ENCODE peak calls at places on chromosomes 6 and 20, in eight cellular contexts. K, V, X, Q, R, A, N and M are unnamed samples.

GRCh38 chr6:40558102-40558501 is 29.1 kb downstream of the LRFN2 start:
- DNase-seq in K (no peak), V (no peak), X (no peak), Q (no peak), R (no peak), A (no peak), N (no peak), M (no peak)

GRCh38 chr6:137496392-137496767 is 2.2 kb upstream of the OLIG3 start:
- DNase-seq in K (no peak), V (no peak), X (no peak), Q (no peak), R (no peak), A (no peak), N (no peak), M (no peak)

GRCh38 chr6:157259443-157259842 is 63.9 kb downstream of the TMEM242 start:
- DNase-seq in K (no peak), V (no peak), X (no peak), Q (no peak), R (no peak), A (no peak), N (no peak), M (no peak)

GRCh38 chr6:165571721-165572132 is 91.3 kb downstream of the PDE10A start:
- DNase-seq in K (no peak), V (no peak), X (peak), Q (no peak), R (no peak), A (no peak), N (no peak), M (no peak)

GRCh38 chr6:80126657-80127350 is 20.3 kb downstream of the BCKDHB start:
- DNase-seq in K (no peak), V (no peak), X (no peak), Q (no peak), R (no peak), A (no peak), N (no peak), M (no peak)

GRCh38 chr20:57680934-57681914 is 28.6 kb downstream of the PMEPA1 start:
- DNase-seq in K (no peak), V (peak), X (peak), Q (no peak), R (no peak), A (no peak), N (peak), M (no peak)

GRCh38 chr20:39853050-39853449 is 836.0 kb downstream of the MAFB start:
- DNase-seq in K (no peak), V (no peak), X (no peak), Q (no peak), R (no peak), A (no peak), N (no peak), M (no peak)

GRCh38 chr6:57130784-57131183 is 40.8 kb downstream of the ZNF451 start:
- DNase-seq in K (no peak), V (no peak), X (no peak), Q (no peak), R (no peak), A (no peak), N (no peak), M (no peak)

GRCh38 chr6:5379647-5380242 is 118.4 kb downstream of the FARS2 start:
- DNase-seq in K (no peak), V (peak), X (peak), Q (no peak), R (no peak), A (peak), N (no peak), M (no peak)

GRCh38 chr20:51160011-51160410 is 137.1 kb upstream of the KCNG1 start:
- DNase-seq in K (no peak), V (no peak), X (no peak), Q (no peak), R (no peak), A (no peak), N (no peak), M (no peak)

GRCh38 chr6:3929281-3929798 is 80.2 kb downstream of the FAM50B start:
- DNase-seq in K (no peak), V (no peak), X (no peak), Q (peak), R (no peak), A (peak), N (no peak), M (no peak)

GRCh38 chr20:10793741-10794140 is 119.9 kb upstream of the JAG1 start:
- DNase-seq in K (no peak), V (no peak), X (no peak), Q (no peak), R (no peak), A (no peak), N (no peak), M (no peak)

GRCh38 chr6:37050854-37051137 is 45.3 kb downstream of the FGD2 start:
- DNase-seq in K (no peak), V (no peak), X (no peak), Q (no peak), R (no peak), A (no peak), N (no peak), M (no peak)

DNA sequence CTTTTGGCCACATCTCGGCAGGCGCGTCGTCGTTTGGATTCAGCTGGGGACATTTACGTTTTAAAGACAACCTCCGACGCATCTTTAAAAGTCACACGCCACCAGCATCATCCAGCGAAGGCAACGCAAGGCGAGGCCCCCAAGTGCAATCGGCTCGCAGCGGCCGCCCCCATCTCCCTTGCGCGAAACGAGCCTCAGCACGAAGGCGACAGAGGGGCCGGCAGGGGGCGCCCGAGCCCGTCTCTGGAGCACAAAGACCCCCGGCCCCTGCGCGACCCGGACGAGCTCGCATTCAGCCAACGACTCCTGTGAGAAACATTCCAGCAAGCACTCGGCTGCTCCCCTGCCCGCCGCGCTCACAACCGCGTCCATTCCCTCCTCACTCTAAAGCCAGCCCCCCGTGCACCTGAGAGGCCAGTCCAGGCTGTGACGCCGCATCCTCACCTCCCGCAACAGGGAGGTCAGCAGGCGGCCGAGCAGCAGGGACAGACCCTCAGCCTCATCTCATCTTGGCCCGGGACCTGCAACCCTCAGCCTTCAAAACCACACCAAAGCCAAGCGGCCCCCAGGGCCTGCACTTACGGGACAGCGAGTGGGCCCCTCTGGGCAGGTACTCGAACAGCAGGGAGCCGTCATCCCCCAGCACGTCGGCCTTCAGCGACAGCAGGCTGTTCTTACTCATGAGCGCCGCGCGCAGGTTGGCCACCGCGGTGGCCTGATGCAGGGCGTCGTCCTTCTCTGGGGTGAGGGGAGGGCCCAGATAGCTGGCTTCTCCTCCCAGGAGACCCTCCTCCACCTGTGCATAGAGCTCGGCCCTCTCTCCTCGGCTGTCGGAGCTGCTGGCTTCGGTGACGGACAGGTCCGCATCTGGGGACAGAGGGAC is 35.8 kb downstream of the SLC2A4RG start:
- DNase-seq in K (peak), V (no peak), X (no peak), Q (no peak), R (peak), A (peak), N (no peak), M (peak)
- TF ChIP-seq CTCF in K (peak), V (peak), X (peak), Q (peak), R (peak), A (peak), N (peak), M (peak)

GRCh38 chr20:17889226-17889625 is 79.4 kb downstream of the SNX5 start:
- DNase-seq in K (no peak), V (no peak), X (no peak), Q (no peak), R (no peak), A (no peak), N (no peak), M (no peak)
- TF ChIP-seq CTCF in K (no peak), V (peak), X (no peak), Q (peak), R (no peak), A (no peak), N (no peak), M (no peak)

DNA sequence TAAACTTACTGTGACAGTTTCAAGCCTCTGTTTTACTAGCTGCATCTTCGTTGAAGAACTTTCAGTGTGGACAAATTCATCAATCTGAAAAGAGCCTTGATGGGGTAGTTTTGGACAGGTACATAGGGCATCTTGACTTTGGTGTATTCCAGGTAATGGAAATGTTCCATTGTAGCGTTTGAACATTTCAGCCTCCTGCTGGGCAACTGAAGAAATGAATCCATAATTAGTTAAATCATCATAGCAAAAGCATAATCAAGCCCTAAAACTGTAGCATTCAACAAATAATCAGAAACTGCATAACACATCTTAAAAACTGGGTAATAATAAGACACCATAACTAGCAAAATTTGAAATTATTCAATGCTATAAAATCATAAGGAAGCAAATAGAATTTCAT is 86.2 kb downstream of the AHI1 start:
- DNase-seq in K (no peak), V (no peak), X (no peak), Q (no peak), R (no peak), A (no peak), N (no peak), M (no peak)
- TF ChIP-seq CTCF in K (no peak), V (peak), X (no peak), Q (peak), R (no peak), A (peak), N (no peak), M (peak)

GRCh38 chr20:34705383-34706021 is 1.4 kb downstream of the TP53INP2 start:
- DNase-seq in K (peak), V (no peak), X (peak), Q (no peak), R (no peak), A (peak), N (no peak), M (no peak)
- TF ChIP-seq CTCF in K (no peak), V (peak), X (peak), Q (peak), R (peak), A (peak), N (no peak), M (no peak)

DNA sequence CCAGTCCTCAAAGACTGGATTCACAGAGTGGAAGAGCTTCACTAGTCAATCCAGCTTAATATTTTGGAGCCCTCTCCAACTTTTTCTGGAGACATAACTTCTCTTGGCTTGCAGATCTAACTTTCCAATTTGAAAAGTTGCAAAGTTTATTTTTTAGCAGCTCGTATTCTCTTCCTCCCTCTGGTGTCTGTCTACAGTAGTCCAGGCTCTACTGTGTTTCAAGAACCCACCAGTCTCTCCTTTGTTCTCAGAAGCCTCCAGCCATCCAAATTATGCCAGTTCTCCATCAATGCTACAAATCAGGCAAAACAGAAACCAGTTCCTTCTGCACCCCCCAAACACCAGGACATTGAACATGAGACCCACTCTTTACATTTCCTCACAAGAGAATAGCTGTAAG is 376.1 kb upstream of the OPRM1 start:
- DNase-seq in K (no peak), V (no peak), X (no peak), Q (no peak), R (no peak), A (no peak), N (no peak), M (no peak)
- TF ChIP-seq CTCF in K (no peak), V (no peak), X (no peak), Q (no peak), R (no peak), A (no peak), N (no peak), M (no peak)